ENCODE peak calls at places on chromosomes 6 and 20, in six cellular contexts. One of them, this sample, is unnamed. For H3K4me1, the result is how much of the 10 kb centered on the place peaks cover.

GRCh38 chr6:81265106-81265505 is 487.4 kb downstream of the TENT5A start:
- DNase-seq in H1: no peak
- DNase-seq in body of pancreas: no peak
- DNase-seq in SK-N-SH: no peak
- DNase-seq in cardiac muscle cell: no peak
- DNase-seq in OCI-LY7: no peak
- DNase-seq in this sample: no peak

GRCh38 chr20:10986586-10986985 is 312.8 kb upstream of the JAG1 start:
- DNase-seq in H1: no peak
- DNase-seq in body of pancreas: no peak
- DNase-seq in SK-N-SH: no peak
- DNase-seq in cardiac muscle cell: no peak
- DNase-seq in OCI-LY7: no peak
- DNase-seq in this sample: no peak

GRCh38 chr6:20563377-20563776 is 29.1 kb downstream of the CDKAL1 start:
- DNase-seq in H1: no peak
- DNase-seq in body of pancreas: no peak
- DNase-seq in SK-N-SH: no peak
- DNase-seq in cardiac muscle cell: no peak
- DNase-seq in OCI-LY7: no peak
- DNase-seq in this sample: no peak

GRCh38 chr6:26305097-26305841 is 59.7 kb upstream of the BTN3A2 start:
- DNase-seq in H1: peak
- DNase-seq in body of pancreas: peak
- DNase-seq in SK-N-SH: no peak
- DNase-seq in cardiac muscle cell: peak
- DNase-seq in OCI-LY7: peak
- DNase-seq in this sample: peak

GRCh38 chr6:140203611-140204553 is 829.4 kb upstream of the CITED2 start:
- DNase-seq in H1: no peak
- DNase-seq in body of pancreas: no peak
- DNase-seq in SK-N-SH: no peak
- DNase-seq in cardiac muscle cell: peak
- DNase-seq in OCI-LY7: no peak
- DNase-seq in this sample: no peak

GRCh38 chr6:150910561-150910960 is 45.1 kb downstream of the MTHFD1L start:
- DNase-seq in H1: no peak
- DNase-seq in body of pancreas: no peak
- DNase-seq in SK-N-SH: no peak
- DNase-seq in cardiac muscle cell: no peak
- DNase-seq in OCI-LY7: no peak
- DNase-seq in this sample: no peak

GRCh38 chr20:53556267-53556897 is 37.3 kb downstream of the ZNF217 start:
- DNase-seq in H1: no peak
- DNase-seq in body of pancreas: no peak
- DNase-seq in SK-N-SH: no peak
- DNase-seq in cardiac muscle cell: no peak
- DNase-seq in OCI-LY7: no peak
- DNase-seq in this sample: no peak

GRCh38 chr20:46419882-46420281 is 13.5 kb upstream of the ELMO2 start:
- DNase-seq in H1: no peak
- DNase-seq in body of pancreas: no peak
- DNase-seq in SK-N-SH: no peak
- DNase-seq in cardiac muscle cell: no peak
- DNase-seq in OCI-LY7: no peak
- DNase-seq in this sample: no peak

GRCh38 chr6:72132425-72132824 is 246.1 kb downstream of the RIMS1 start:
- DNase-seq in H1: no peak
- DNase-seq in body of pancreas: no peak
- DNase-seq in SK-N-SH: no peak
- DNase-seq in cardiac muscle cell: no peak
- DNase-seq in OCI-LY7: no peak
- DNase-seq in this sample: no peak

GRCh38 chr20:2259731-2260130 is 36.1 kb upstream of the TGM3 start:
- DNase-seq in H1: no peak
- DNase-seq in body of pancreas: no peak
- DNase-seq in SK-N-SH: no peak
- DNase-seq in cardiac muscle cell: no peak
- DNase-seq in OCI-LY7: no peak
- DNase-seq in this sample: no peak

GRCh38 chr6:170357812-170358211 is 51.3 kb downstream of the FAM120B start:
- DNase-seq in H1: no peak
- DNase-seq in body of pancreas: no peak
- DNase-seq in SK-N-SH: no peak
- DNase-seq in cardiac muscle cell: no peak
- DNase-seq in OCI-LY7: no peak
- DNase-seq in this sample: no peak

GRCh38 chr20:9149087-9149486 is 80.2 kb downstream of the PLCB4 start:
- DNase-seq in H1: no peak
- DNase-seq in body of pancreas: no peak
- DNase-seq in SK-N-SH: no peak
- DNase-seq in cardiac muscle cell: no peak
- DNase-seq in OCI-LY7: no peak
- DNase-seq in this sample: no peak

GRCh38 chr6:119720160-119720559 is 370.6 kb upstream of the MAN1A1 start:
- DNase-seq in H1: no peak
- DNase-seq in body of pancreas: no peak
- DNase-seq in SK-N-SH: no peak
- DNase-seq in cardiac muscle cell: no peak
- DNase-seq in OCI-LY7: peak
- DNase-seq in this sample: no peak

GRCh38 chr6:30071081-30071818 is 4.3 kb downstream of the PPP1R11 start:
- DNase-seq in H1: peak
- DNase-seq in body of pancreas: no peak
- DNase-seq in SK-N-SH: peak
- DNase-seq in cardiac muscle cell: peak
- DNase-seq in OCI-LY7: no peak
- DNase-seq in this sample: no peak

GRCh38 chr6:151322570-151322969 is 68.8 kb downstream of the ZBTB2 start:
- DNase-seq in H1: no peak
- DNase-seq in body of pancreas: no peak
- DNase-seq in SK-N-SH: no peak
- DNase-seq in cardiac muscle cell: no peak
- DNase-seq in OCI-LY7: no peak
- DNase-seq in this sample: no peak

GRCh38 chr6:151440930-151441329 is 11.0 kb downstream of the RMND1 start:
- DNase-seq in H1: no peak
- DNase-seq in body of pancreas: no peak
- DNase-seq in SK-N-SH: no peak
- DNase-seq in cardiac muscle cell: no peak
- DNase-seq in OCI-LY7: peak
- DNase-seq in this sample: no peak

GRCh38 chr20:3156811-3157619 is 2.6 kb downstream of the FASTKD5 start:
- DNase-seq in H1: no peak
- DNase-seq in body of pancreas: no peak
- DNase-seq in SK-N-SH: no peak
- DNase-seq in cardiac muscle cell: no peak
- DNase-seq in OCI-LY7: no peak
- DNase-seq in this sample: no peak

GRCh38 chr6:25366785-25367657 is 87.8 kb downstream of the CARMIL1 start:
- DNase-seq in H1: no peak
- DNase-seq in body of pancreas: no peak
- DNase-seq in SK-N-SH: no peak
- DNase-seq in cardiac muscle cell: no peak
- DNase-seq in OCI-LY7: peak
- DNase-seq in this sample: peak

GRCh38 chr20:23019403-23019802 is 15.7 kb upstream of the SSTR4 start:
- DNase-seq in H1: no peak
- DNase-seq in body of pancreas: no peak
- DNase-seq in SK-N-SH: no peak
- DNase-seq in cardiac muscle cell: no peak
- DNase-seq in OCI-LY7: no peak
- DNase-seq in this sample: no peak

DNA sequence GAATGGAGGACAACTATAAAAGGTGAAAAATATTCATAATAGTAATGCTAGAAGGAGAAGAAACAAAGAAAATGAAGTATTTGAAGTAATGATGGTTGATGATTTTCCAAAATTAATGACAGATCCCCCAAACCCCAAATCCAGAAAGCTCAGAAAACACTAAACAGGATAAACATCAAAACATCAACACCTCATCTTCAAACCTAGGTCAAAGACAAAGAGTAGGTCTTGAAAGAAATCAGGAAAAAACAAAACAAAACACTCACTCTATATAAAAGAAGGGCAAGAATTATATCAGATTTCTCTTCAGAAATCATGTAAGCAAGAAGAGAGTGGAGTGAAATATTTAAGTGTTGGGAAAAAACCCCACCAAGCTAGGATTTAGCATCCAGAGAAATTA is 38.7 kb downstream of the RANBP9 start:
- DNase-seq in H1: no peak
- DNase-seq in body of pancreas: no peak
- DNase-seq in SK-N-SH: no peak
- DNase-seq in cardiac muscle cell: no peak
- DNase-seq in OCI-LY7: no peak
- DNase-seq in this sample: no peak
- H3K4me1 ChIP-seq in H1: under half
- H3K4me1 ChIP-seq in body of pancreas: under half
- H3K4me1 ChIP-seq in SK-N-SH: under half
- H3K4me1 ChIP-seq in cardiac muscle cell: under half
- H3K4me1 ChIP-seq in OCI-LY7: under half
- H3K4me1 ChIP-seq in this sample: under half

DNA sequence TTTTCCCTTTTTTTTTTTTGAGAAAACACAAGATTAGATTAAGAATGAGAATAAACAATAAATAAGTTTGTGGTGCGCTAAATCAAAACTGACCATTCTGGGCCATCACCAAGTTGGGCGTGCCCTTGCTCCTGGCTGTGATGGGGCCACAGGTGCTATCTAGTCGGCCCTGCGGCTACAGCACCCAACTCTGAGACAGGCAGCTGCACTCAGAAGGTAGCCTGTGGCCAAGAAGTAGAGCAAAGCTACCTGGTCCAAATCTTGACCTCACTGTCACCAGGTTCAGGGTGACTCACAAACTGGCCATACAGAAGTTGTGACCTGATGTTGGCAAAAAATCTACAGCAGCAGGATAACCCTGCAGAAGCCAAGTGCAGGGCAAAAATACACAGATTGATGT is 3.4 kb downstream of the TXNDC5 start:
- DNase-seq in H1: no peak
- DNase-seq in body of pancreas: peak
- DNase-seq in SK-N-SH: no peak
- DNase-seq in cardiac muscle cell: no peak
- DNase-seq in OCI-LY7: no peak
- DNase-seq in this sample: no peak
- H3K27ac ChIP-seq in H1: no peak
- H3K27ac ChIP-seq in body of pancreas: peak
- H3K27ac ChIP-seq in SK-N-SH: no peak
- H3K27ac ChIP-seq in cardiac muscle cell: no peak
- H3K27ac ChIP-seq in OCI-LY7: no peak
- H3K27ac ChIP-seq in this sample: no peak

GRCh38 chr6:34516391-34517324 is 39.5 kb downstream of the SPDEF start:
- DNase-seq in H1: no peak
- DNase-seq in body of pancreas: no peak
- DNase-seq in SK-N-SH: peak
- DNase-seq in cardiac muscle cell: no peak
- DNase-seq in OCI-LY7: no peak
- DNase-seq in this sample: no peak

GRCh38 chr6:34515473-34516387 is 40.4 kb downstream of the SPDEF start:
- DNase-seq in H1: no peak
- DNase-seq in body of pancreas: no peak
- DNase-seq in SK-N-SH: peak
- DNase-seq in cardiac muscle cell: no peak
- DNase-seq in OCI-LY7: no peak
- DNase-seq in this sample: no peak

GRCh38 chr6:34513628-34514027 is 42.5 kb downstream of the SPDEF start:
- DNase-seq in H1: no peak
- DNase-seq in body of pancreas: no peak
- DNase-seq in SK-N-SH: no peak
- DNase-seq in cardiac muscle cell: no peak
- DNase-seq in OCI-LY7: no peak
- DNase-seq in this sample: no peak

GRCh38 chr6:34514112-34514511 is 42.0 kb downstream of the SPDEF start:
- DNase-seq in H1: no peak
- DNase-seq in body of pancreas: no peak
- DNase-seq in SK-N-SH: no peak
- DNase-seq in cardiac muscle cell: no peak
- DNase-seq in OCI-LY7: no peak
- DNase-seq in this sample: no peak

GRCh38 chr6:34514593-34515472 is 41.3 kb downstream of the SPDEF start:
- DNase-seq in H1: peak
- DNase-seq in body of pancreas: no peak
- DNase-seq in SK-N-SH: peak
- DNase-seq in cardiac muscle cell: peak
- DNase-seq in OCI-LY7: no peak
- DNase-seq in this sample: no peak
- H3K4me3 ChIP-seq in H1: peak
- H3K4me3 ChIP-seq in body of pancreas: no peak
- H3K4me3 ChIP-seq in SK-N-SH: no peak
- H3K4me3 ChIP-seq in cardiac muscle cell: no peak
- H3K4me3 ChIP-seq in OCI-LY7: no peak
- H3K4me3 ChIP-seq in this sample: no peak

DNA sequence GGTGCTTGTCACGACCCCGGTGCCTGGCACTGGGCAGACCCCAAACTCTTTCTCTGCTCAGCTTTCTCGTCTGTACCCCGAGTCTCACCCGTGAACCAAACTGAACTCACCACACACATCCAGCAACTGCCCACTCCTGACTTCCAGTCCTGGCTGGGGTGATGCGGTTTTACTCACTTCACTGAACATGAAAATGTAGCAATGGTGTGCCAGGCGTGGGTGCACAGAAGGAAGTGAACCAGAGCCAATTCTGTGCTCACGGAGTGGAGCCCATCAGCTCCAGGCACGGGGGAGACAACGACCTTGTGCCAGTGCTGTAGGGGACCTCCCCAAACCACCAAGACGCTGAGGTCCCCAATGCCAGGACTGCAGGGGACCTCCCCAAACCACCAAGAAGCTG is 78.7 kb upstream of the AFDN start:
- DNase-seq in H1: no peak
- DNase-seq in body of pancreas: no peak
- DNase-seq in SK-N-SH: no peak
- DNase-seq in cardiac muscle cell: no peak
- DNase-seq in OCI-LY7: no peak
- DNase-seq in this sample: no peak
- H3K4me1 ChIP-seq in H1: under half
- H3K4me1 ChIP-seq in body of pancreas: under half
- H3K4me1 ChIP-seq in SK-N-SH: under half
- H3K4me1 ChIP-seq in cardiac muscle cell: under half
- H3K4me1 ChIP-seq in OCI-LY7: under half
- H3K4me1 ChIP-seq in this sample: under half